ENCODE peak calls at places on chromosomes 12 and 14, in nine cellular contexts. One of them, this sample, is unnamed.

GRCh38 chr14:76699901-76700590 is 61.2 kb upstream of the VASH1 start:
- DNase-seq in PC-3: no peak
- DNase-seq in kidney: no peak
- DNase-seq in K562: no peak
- DNase-seq in IMR-90: no peak
- DNase-seq in GM23248: no peak
- DNase-seq in NT2/D1: no peak
- DNase-seq in HepG2: no peak
- DNase-seq in neural progenitor cell: no peak
- DNase-seq in this sample: no peak

GRCh38 chr12:91772411-91772810 is 373.2 kb downstream of the BTG1 start:
- DNase-seq in NT2/D1: no peak
- DNase-seq in K562: no peak
- DNase-seq in GM23248: no peak
- DNase-seq in IMR-90: peak; percentile 7
- DNase-seq in PC-3: peak; percentile 26
- DNase-seq in kidney: no peak
- DNase-seq in HepG2: no peak
- DNase-seq in neural progenitor cell: no peak
- DNase-seq in this sample: no peak

GRCh38 chr12:23751641-23752040 is 197.8 kb downstream of the SOX5 start:
- DNase-seq in HepG2: no peak
- DNase-seq in NT2/D1: no peak
- DNase-seq in kidney: no peak
- DNase-seq in GM23248: no peak
- DNase-seq in K562: no peak
- DNase-seq in IMR-90: no peak
- DNase-seq in PC-3: no peak
- DNase-seq in neural progenitor cell: no peak
- DNase-seq in this sample: no peak

GRCh38 chr12:110426300-110426910 is 22.9 kb upstream of the ANAPC7 start:
- DNase-seq in neural progenitor cell: no peak
- DNase-seq in GM23248: no peak
- DNase-seq in PC-3: no peak
- DNase-seq in kidney: no peak
- DNase-seq in K562: no peak
- DNase-seq in NT2/D1: no peak
- DNase-seq in HepG2: no peak
- DNase-seq in IMR-90: peak; percentile 4
- DNase-seq in this sample: peak; percentile 36

GRCh38 chr12:109737631-109738030 is 24.0 kb downstream of the FAM222A start:
- DNase-seq in NT2/D1: no peak
- DNase-seq in neural progenitor cell: no peak
- DNase-seq in IMR-90: no peak
- DNase-seq in HepG2: peak; percentile 70
- DNase-seq in PC-3: no peak
- DNase-seq in kidney: peak; percentile 74
- DNase-seq in GM23248: no peak
- DNase-seq in K562: no peak
- DNase-seq in this sample: no peak

GRCh38 chr12:6833189-6833890 is 5.1 kb downstream of the P3H3 start:
- DNase-seq in GM23248: peak; percentile 31
- DNase-seq in IMR-90: peak; percentile 30
- DNase-seq in PC-3: no peak
- DNase-seq in neural progenitor cell: no peak
- DNase-seq in K562: no peak
- DNase-seq in HepG2: no peak
- DNase-seq in NT2/D1: no peak
- DNase-seq in kidney: peak; percentile 53
- DNase-seq in this sample: no peak

GRCh38 chr12:31797230-31797872 is 68.5 kb upstream of the AMN1 start:
- DNase-seq in PC-3: no peak
- DNase-seq in IMR-90: no peak
- DNase-seq in kidney: no peak
- DNase-seq in K562: no peak
- DNase-seq in HepG2: no peak
- DNase-seq in neural progenitor cell: no peak
- DNase-seq in GM23248: no peak
- DNase-seq in NT2/D1: no peak
- DNase-seq in this sample: no peak

GRCh38 chr12:102302553-102302952 is 104.9 kb upstream of the PMCH start:
- DNase-seq in GM23248: peak; percentile 17
- DNase-seq in HepG2: no peak
- DNase-seq in kidney: no peak
- DNase-seq in PC-3: no peak
- DNase-seq in IMR-90: no peak
- DNase-seq in neural progenitor cell: no peak
- DNase-seq in K562: peak; percentile 16
- DNase-seq in NT2/D1: no peak
- DNase-seq in this sample: no peak

GRCh38 chr12:31749024-31749704 is 20.3 kb upstream of the AMN1 start:
- DNase-seq in HepG2: peak; percentile 99
- DNase-seq in PC-3: peak; percentile 96
- DNase-seq in NT2/D1: peak; percentile 61
- DNase-seq in IMR-90: peak; percentile 98
- DNase-seq in neural progenitor cell: no peak
- DNase-seq in kidney: no peak
- DNase-seq in GM23248: peak; percentile 96
- DNase-seq in K562: peak; percentile 80
- DNase-seq in this sample: peak; percentile 87

GRCh38 chr12:27261866-27262265 is 17.8 kb downstream of the STK38L start:
- DNase-seq in K562: no peak
- DNase-seq in GM23248: no peak
- DNase-seq in kidney: no peak
- DNase-seq in PC-3: peak; percentile 77
- DNase-seq in neural progenitor cell: no peak
- DNase-seq in IMR-90: peak; percentile 57
- DNase-seq in HepG2: no peak
- DNase-seq in NT2/D1: no peak
- DNase-seq in this sample: no peak

GRCh38 chr14:102821252-102821651 is 44.0 kb downstream of the TRAF3 start:
- DNase-seq in neural progenitor cell: no peak
- DNase-seq in HepG2: no peak
- DNase-seq in GM23248: no peak
- DNase-seq in K562: no peak
- DNase-seq in NT2/D1: no peak
- DNase-seq in PC-3: no peak
- DNase-seq in kidney: no peak
- DNase-seq in IMR-90: no peak
- DNase-seq in this sample: no peak

GRCh38 chr12:121145221-121145620 is 12.5 kb downstream of the P2RX7 start:
- DNase-seq in kidney: no peak
- DNase-seq in neural progenitor cell: no peak
- DNase-seq in GM23248: peak; percentile 52
- DNase-seq in PC-3: no peak
- DNase-seq in NT2/D1: no peak
- DNase-seq in HepG2: no peak
- DNase-seq in K562: no peak
- DNase-seq in IMR-90: peak; percentile 18
- DNase-seq in this sample: no peak

GRCh38 chr12:6335451-6336078 is 6.3 kb downstream of the TNFRSF1A start:
- DNase-seq in HepG2: peak; percentile 90
- DNase-seq in PC-3: peak; percentile 75
- DNase-seq in neural progenitor cell: peak; percentile 58
- DNase-seq in kidney: peak; percentile 95
- DNase-seq in NT2/D1: no peak
- DNase-seq in K562: peak; percentile 54
- DNase-seq in GM23248: peak; percentile 96
- DNase-seq in IMR-90: peak; percentile 88
- DNase-seq in this sample: peak; percentile 81

GRCh38 chr14:31410048-31410654 is 10.2 kb downstream of the HEATR5A start:
- DNase-seq in PC-3: no peak
- DNase-seq in kidney: no peak
- DNase-seq in IMR-90: no peak
- DNase-seq in GM23248: no peak
- DNase-seq in HepG2: no peak
- DNase-seq in NT2/D1: no peak
- DNase-seq in neural progenitor cell: peak; percentile 15
- DNase-seq in K562: no peak
- DNase-seq in this sample: no peak
- H3K9ac ChIP-seq in PC-3: no peak overlapping the region
- H3K9ac ChIP-seq in kidney: no peak overlapping the region
- H3K9ac ChIP-seq in IMR-90: no peak overlapping the region
- H3K9ac ChIP-seq in GM23248: no peak overlapping the region
- H3K9ac ChIP-seq in HepG2: no peak overlapping the region
- H3K9ac ChIP-seq in NT2/D1: no peak overlapping the region
- H3K9ac ChIP-seq in neural progenitor cell: no peak overlapping the region
- H3K9ac ChIP-seq in K562: no peak overlapping the region
- H3K9ac ChIP-seq in this sample: no peak overlapping the region

GRCh38 chr12:113170926-113171325 is 14.4 kb downstream of the DDX54 start:
- DNase-seq in kidney: no peak
- DNase-seq in PC-3: no peak
- DNase-seq in IMR-90: no peak
- DNase-seq in GM23248: no peak
- DNase-seq in neural progenitor cell: no peak
- DNase-seq in NT2/D1: no peak
- DNase-seq in HepG2: no peak
- DNase-seq in K562: no peak
- DNase-seq in this sample: no peak

GRCh38 chr12:113167868-113168267 is 17.4 kb downstream of the DDX54 start:
- DNase-seq in PC-3: no peak
- DNase-seq in GM23248: no peak
- DNase-seq in neural progenitor cell: no peak
- DNase-seq in HepG2: no peak
- DNase-seq in NT2/D1: no peak
- DNase-seq in IMR-90: no peak
- DNase-seq in kidney: no peak
- DNase-seq in K562: no peak
- DNase-seq in this sample: no peak

GRCh38 chr12:113170457-113170856 is 14.8 kb downstream of the DDX54 start:
- DNase-seq in kidney: no peak
- DNase-seq in HepG2: no peak
- DNase-seq in IMR-90: no peak
- DNase-seq in NT2/D1: no peak
- DNase-seq in GM23248: no peak
- DNase-seq in K562: no peak
- DNase-seq in PC-3: no peak
- DNase-seq in neural progenitor cell: no peak
- DNase-seq in this sample: no peak

GRCh38 chr12:113171543-113171942 is 13.7 kb downstream of the DDX54 start:
- DNase-seq in GM23248: no peak
- DNase-seq in PC-3: no peak
- DNase-seq in IMR-90: no peak
- DNase-seq in HepG2: no peak
- DNase-seq in neural progenitor cell: no peak
- DNase-seq in NT2/D1: no peak
- DNase-seq in kidney: no peak
- DNase-seq in K562: no peak
- DNase-seq in this sample: no peak

GRCh38 chr12:113169697-113170096 is 15.6 kb downstream of the DDX54 start:
- DNase-seq in kidney: no peak
- DNase-seq in K562: no peak
- DNase-seq in PC-3: no peak
- DNase-seq in IMR-90: no peak
- DNase-seq in HepG2: no peak
- DNase-seq in GM23248: no peak
- DNase-seq in NT2/D1: no peak
- DNase-seq in neural progenitor cell: no peak
- DNase-seq in this sample: no peak
- H3K36me3 ChIP-seq in kidney: peaks cover 62% of the 10 kb centered on the region
- H3K36me3 ChIP-seq in K562: peaks cover 95% of the 10 kb centered on the region
- H3K36me3 ChIP-seq in PC-3: peaks cover 91% of the 10 kb centered on the region
- H3K36me3 ChIP-seq in IMR-90: peaks cover 73% of the 10 kb centered on the region
- H3K36me3 ChIP-seq in HepG2: peaks cover 89% of the 10 kb centered on the region
- H3K36me3 ChIP-seq in GM23248: peaks cover 50% of the 10 kb centered on the region
- H3K36me3 ChIP-seq in NT2/D1: peaks cover 96% of the 10 kb centered on the region
- H3K36me3 ChIP-seq in neural progenitor cell: peaks cover 2% of the 10 kb centered on the region
- H3K36me3 ChIP-seq in this sample: peaks cover 95% of the 10 kb centered on the region

GRCh38 chr14:24070285-24071143 is 848 bp upstream of the CPNE6 start:
- DNase-seq in GM23248: no peak
- DNase-seq in NT2/D1: no peak
- DNase-seq in neural progenitor cell: no peak
- DNase-seq in kidney: no peak
- DNase-seq in K562: no peak
- DNase-seq in PC-3: no peak
- DNase-seq in HepG2: no peak
- DNase-seq in IMR-90: no peak
- DNase-seq in this sample: no peak

GRCh38 chr14:24069411-24069735 is 2.0 kb upstream of the CPNE6 start:
- DNase-seq in PC-3: no peak
- DNase-seq in neural progenitor cell: no peak
- DNase-seq in IMR-90: no peak
- DNase-seq in kidney: peak; percentile 70
- DNase-seq in GM23248: no peak
- DNase-seq in HepG2: no peak
- DNase-seq in K562: no peak
- DNase-seq in NT2/D1: no peak
- DNase-seq in this sample: no peak

GRCh38 chr14:24071836-24072420 is 566 bp downstream of the CPNE6 start:
- DNase-seq in GM23248: no peak
- DNase-seq in PC-3: no peak
- DNase-seq in HepG2: no peak
- DNase-seq in NT2/D1: no peak
- DNase-seq in K562: no peak
- DNase-seq in kidney: peak; percentile 48
- DNase-seq in neural progenitor cell: no peak
- DNase-seq in IMR-90: no peak
- DNase-seq in this sample: no peak

GRCh38 chr14:24072436-24072835 is 1.1 kb downstream of the CPNE6 start:
- DNase-seq in HepG2: no peak
- DNase-seq in K562: no peak
- DNase-seq in NT2/D1: no peak
- DNase-seq in IMR-90: no peak
- DNase-seq in neural progenitor cell: no peak
- DNase-seq in GM23248: no peak
- DNase-seq in PC-3: no peak
- DNase-seq in kidney: peak; percentile 51
- DNase-seq in this sample: no peak

DNA sequence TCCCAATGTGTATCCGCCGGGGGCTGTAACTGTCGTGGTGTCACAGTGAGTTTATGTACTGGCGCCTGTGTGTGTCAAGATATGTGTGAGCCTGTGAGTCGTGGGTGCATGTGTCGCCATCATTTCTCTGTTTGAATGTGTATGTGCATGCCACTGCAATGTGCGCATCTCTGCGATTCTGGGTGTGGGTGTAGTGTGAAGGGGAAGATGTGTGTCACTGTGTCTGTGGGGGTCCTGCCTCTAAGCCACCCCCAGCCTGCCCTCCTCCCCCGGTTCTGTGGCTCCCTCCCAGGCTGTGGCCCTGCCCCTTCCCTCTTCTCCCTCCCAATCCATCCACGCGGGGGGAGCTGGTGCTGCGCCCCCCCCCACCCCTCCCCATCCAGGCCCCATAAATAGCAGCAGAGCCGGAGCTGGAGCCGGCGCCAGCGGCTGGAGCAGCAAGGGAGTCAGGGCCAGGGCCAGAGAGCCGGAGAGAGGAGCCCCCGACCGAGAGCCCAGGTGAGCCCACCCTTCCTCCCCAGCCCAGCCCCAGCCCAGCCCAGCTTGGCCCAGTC is at the start of gene CPNE6:
- DNase-seq in neural progenitor cell: no peak
- DNase-seq in K562: no peak
- DNase-seq in GM23248: no peak
- DNase-seq in IMR-90: no peak
- DNase-seq in NT2/D1: no peak
- DNase-seq in kidney: peak; percentile 54
- DNase-seq in PC-3: no peak
- DNase-seq in HepG2: no peak
- DNase-seq in this sample: no peak
- H3K4me1 ChIP-seq in neural progenitor cell: no peaks in the 10 kb centered on the region
- H3K4me1 ChIP-seq in K562: no peaks in the 10 kb centered on the region
- H3K4me1 ChIP-seq in GM23248: no peaks in the 10 kb centered on the region
- H3K4me1 ChIP-seq in IMR-90: no peaks in the 10 kb centered on the region
- H3K4me1 ChIP-seq in NT2/D1: peaks cover 8% of the 10 kb centered on the region
- H3K4me1 ChIP-seq in kidney: no peaks in the 10 kb centered on the region
- H3K4me1 ChIP-seq in PC-3: no peaks in the 10 kb centered on the region
- H3K4me1 ChIP-seq in HepG2: peaks cover 55% of the 10 kb centered on the region
- H3K4me1 ChIP-seq in this sample: no peaks in the 10 kb centered on the region

GRCh38 chr14:35287481-35288013 is 4.6 kb upstream of the PSMA6 start:
- DNase-seq in K562: no peak
- DNase-seq in HepG2: no peak
- DNase-seq in neural progenitor cell: no peak
- DNase-seq in IMR-90: no peak
- DNase-seq in GM23248: no peak
- DNase-seq in kidney: no peak
- DNase-seq in PC-3: no peak
- DNase-seq in NT2/D1: no peak
- DNase-seq in this sample: no peak
- H3K9ac ChIP-seq in K562: no peak overlapping the region
- H3K9ac ChIP-seq in HepG2: no peak overlapping the region
- H3K9ac ChIP-seq in neural progenitor cell: no peak overlapping the region
- H3K9ac ChIP-seq in IMR-90: no peak overlapping the region
- H3K9ac ChIP-seq in GM23248: no peak overlapping the region
- H3K9ac ChIP-seq in kidney: no peak overlapping the region
- H3K9ac ChIP-seq in PC-3: no peak overlapping the region
- H3K9ac ChIP-seq in NT2/D1: no peak overlapping the region
- H3K9ac ChIP-seq in this sample: no peak overlapping the region

This sample was measured in adipocyte.